ENCODE peak calls at places on chromosomes 1 and 21, in six cellular contexts. M, N, S, C, H and P are unnamed samples.

GRCh38 chr1:86971778-86972177 is 57.3 kb downstream of the HS2ST1 start:
- DNase-seq in M (no peak), N (no peak), S (no peak), C (no peak), H (no peak), P (no peak)

GRCh38 chr21:44713846-44714245 is 2.5 kb upstream of the TSPEAR start:
- DNase-seq in M (no peak), N (no peak), S (no peak), C (no peak), H (no peak), P (no peak)

GRCh38 chr1:207027221-207027777 is 5.3 kb downstream of the C1orf116 start:
- DNase-seq in M (peak; percentile 78), N (no peak), S (no peak), C (no peak), H (no peak), P (no peak)

GRCh38 chr1:39213511-39214002 is 9.1 kb downstream of the MACF1 start:
- DNase-seq in M (peak; percentile 89), N (peak; percentile 46), S (no peak), C (no peak), H (no peak), P (no peak)

GRCh38 chr1:170959385-170959784 is 24.1 kb downstream of the MROH9 start:
- DNase-seq in M (peak; percentile 38), N (no peak), S (no peak), C (no peak), H (no peak), P (no peak)

GRCh38 chr1:240491156-240491555 is 120.8 kb downstream of the GREM2 start:
- DNase-seq in M (peak; percentile 84), N (peak; percentile 13), S (no peak), C (no peak), H (no peak), P (no peak)

GRCh38 chr1:89546082-89546889 is 21.7 kb downstream of the LRRC8B start:
- DNase-seq in M (peak; percentile 79), N (peak; percentile 46), S (no peak), C (no peak), H (no peak), P (no peak)

GRCh38 chr1:87140831-87141540 is 187.7 kb upstream of the LMO4 start:
- DNase-seq in M (peak; percentile 61), N (no peak), S (no peak), C (no peak), H (no peak), P (no peak)

GRCh38 chr1:43822040-43822439 is 111.6 kb upstream of the ARTN start:
- DNase-seq in M (peak; percentile 97), N (peak; percentile 85), S (no peak), C (no peak), H (peak; percentile 23), P (no peak)

GRCh38 chr21:34116569-34116968 is 43.2 kb downstream of the MRPS6 start:
- DNase-seq in M (no peak), N (no peak), S (no peak), C (no peak), H (no peak), P (no peak)

GRCh38 chr1:206921772-206922265 is at the start of gene FCMR:
- DNase-seq in M (no peak), N (peak; percentile 66), S (no peak), C (peak; percentile 86), H (no peak), P (no peak)

GRCh38 chr1:3775498-3776230 is 3.1 kb downstream of the SMIM1 start:
- DNase-seq in M (peak; percentile 66), N (peak; percentile 84), S (peak; percentile 86), C (no peak), H (no peak), P (no peak)

GRCh38 chr1:47837866-47838561 is 159.2 kb downstream of the TRABD2B start:
- DNase-seq in M (no peak), N (no peak), S (peak; percentile 25), C (no peak), H (no peak), P (no peak)

GRCh38 chr1:30039354-30040080 is 683.9 kb downstream of the MATN1 start:
- DNase-seq in M (no peak), N (no peak), S (no peak), C (no peak), H (no peak), P (no peak)

GRCh38 chr1:14318830-14319229 is 279.7 kb upstream of the KAZN start:
- DNase-seq in M (no peak), N (no peak), S (no peak), C (no peak), H (no peak), P (no peak)

GRCh38 chr1:227920896-227921295 is 26.8 kb downstream of the WNT9A start:
- DNase-seq in M (no peak), N (no peak), S (no peak), C (no peak), H (no peak), P (no peak)

GRCh38 chr1:108320851-108321250 is 77.0 kb upstream of the NBPF4 start:
- DNase-seq in M (no peak), N (no peak), S (no peak), C (no peak), H (no peak), P (no peak)

GRCh38 chr1:185144233-185144632 is 12.5 kb downstream of the TRMT1L start:
- DNase-seq in M (peak; percentile 62), N (peak; percentile 13), S (no peak), C (no peak), H (no peak), P (no peak)

GRCh38 chr1:24955161-24955560 is 25.1 kb upstream of the RUNX3 start:
- DNase-seq in M (peak; percentile 83), N (peak; percentile 31), S (peak; percentile 32), C (no peak), H (no peak), P (peak; percentile 56)

GRCh38 chr1:151061012-151061401 is 810 bp downstream of the MLLT11 start:
- DNase-seq in M (peak; percentile 43), N (no peak), S (no peak), C (no peak), H (no peak), P (no peak)

GRCh38 chr21:41605934-41606285 is 98.0 kb upstream of the TMPRSS2 start:
- DNase-seq in M (no peak), N (no peak), S (no peak), C (no peak), H (no peak), P (no peak)

GRCh38 chr1:152047954-152048640 is 11.3 kb upstream of the S100A11 start:
- DNase-seq in M (peak; percentile 100), N (peak; percentile 99), S (peak; percentile 97), C (peak; percentile 96), H (peak; percentile 94), P (peak; percentile 84)

GRCh38 chr1:193417420-193417819 is 231.0 kb upstream of the B3GALT2 start:
- DNase-seq in M (peak; percentile 37), N (peak; percentile 34), S (no peak), C (no peak), H (no peak), P (no peak)

GRCh38 chr1:234136073-234136472 is 231.6 kb downstream of the SLC35F3 start:
- DNase-seq in M (no peak), N (no peak), S (no peak), C (no peak), H (no peak), P (no peak)

GRCh38 chr1:234132799-234133198 is 228.3 kb downstream of the SLC35F3 start:
- DNase-seq in M (no peak), N (no peak), S (no peak), C (no peak), H (no peak), P (no peak)

GRCh38 chr1:234135501-234135900 is 231.0 kb downstream of the SLC35F3 start:
- DNase-seq in M (no peak), N (no peak), S (no peak), C (no peak), H (no peak), P (no peak)

GRCh38 chr1:234139966-234140365 is 233.3 kb upstream of the COA6 start:
- DNase-seq in M (peak; percentile 97), N (peak; percentile 59), S (no peak), C (no peak), H (no peak), P (no peak)

DNA sequence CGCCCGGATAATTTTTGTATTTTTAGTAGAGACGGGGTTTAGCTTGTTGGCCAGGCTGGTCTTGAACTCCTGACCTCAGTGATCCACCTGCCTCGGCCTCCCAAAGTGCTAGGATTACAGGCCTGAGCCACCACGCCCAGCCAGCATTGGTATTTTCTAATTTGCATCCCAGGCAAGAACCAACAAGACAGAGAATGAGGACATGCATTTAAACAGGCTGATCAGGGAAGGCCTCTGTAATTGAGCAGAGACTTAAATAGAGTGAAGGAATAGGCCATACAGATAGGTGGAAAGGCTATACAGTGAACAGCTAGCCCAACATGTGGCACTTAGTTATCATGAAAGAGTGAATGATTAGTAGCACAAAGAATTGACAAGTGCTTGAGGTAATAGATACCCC is 230.4 kb downstream of the SLC35F3 start:
- DNase-seq in M (no peak), N (no peak), S (no peak), C (no peak), H (no peak), P (no peak)
- H3K9me3 ChIP-seq in M (no peaks in the 10 kb centered on the region), N (no peaks in the 10 kb centered on the region), S (no peaks in the 10 kb centered on the region), C (no peaks in the 10 kb centered on the region), H (no peaks in the 10 kb centered on the region), P (no peaks in the 10 kb centered on the region)

GRCh38 chr1:50861742-50862141 is 98.3 kb downstream of the FAF1 start:
- DNase-seq in M (no peak), N (no peak), S (no peak), C (no peak), H (no peak), P (no peak)

GRCh38 chr1:50858761-50859160 is 101.3 kb downstream of the FAF1 start:
- DNase-seq in M (peak; percentile 15), N (no peak), S (no peak), C (no peak), H (no peak), P (no peak)

GRCh38 chr1:50860256-50860655 is 99.8 kb downstream of the FAF1 start:
- DNase-seq in M (no peak), N (no peak), S (no peak), C (no peak), H (no peak), P (no peak)

GRCh38 chr1:50859657-50860056 is 100.4 kb downstream of the FAF1 start:
- DNase-seq in M (no peak), N (no peak), S (no peak), C (no peak), H (no peak), P (no peak)

DNA sequence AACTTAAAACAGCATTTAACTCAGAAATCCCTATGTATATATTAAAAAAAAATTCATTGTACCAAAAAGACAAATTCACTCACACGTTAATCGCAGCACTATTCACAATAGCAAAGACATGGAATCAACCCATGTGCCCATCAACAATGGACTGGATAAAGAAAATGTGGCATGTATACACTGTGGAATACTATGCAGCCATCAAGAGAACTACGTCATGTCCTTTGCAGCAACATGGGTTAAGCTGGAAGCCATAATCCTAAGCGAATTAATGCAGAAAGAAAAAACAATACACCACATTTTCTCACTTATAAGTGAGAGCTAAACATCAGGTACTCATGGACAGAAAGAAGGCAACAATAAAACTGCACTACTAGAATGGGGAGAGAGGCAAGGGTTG is 99.4 kb downstream of the FAF1 start:
- DNase-seq in M (no peak), N (no peak), S (no peak), C (no peak), H (no peak), P (no peak)
- TF ChIP-seq CTCF in M (no peak), N (no peak), S (no peak), C (no peak), H (no peak), P (no peak)

GRCh38 chr1:248065604-248066003 is 19.0 kb downstream of the OR2L3 start:
- DNase-seq in M (no peak), N (no peak), S (no peak), C (no peak), H (no peak), P (no peak)
- H3K9me3 ChIP-seq in M (no peaks in the 10 kb centered on the region), N (no peaks in the 10 kb centered on the region), S (peaks cover 23% of the 10 kb centered on the region), C (no peaks in the 10 kb centered on the region), H (no peaks in the 10 kb centered on the region), P (no peaks in the 10 kb centered on the region)

GRCh38 chr1:17725084-17725718 is 29.9 kb upstream of the ACTL8 start:
- DNase-seq in M (no peak), N (no peak), S (no peak), C (no peak), H (no peak), P (no peak)
- TF ChIP-seq CTCF in M (no peak), N (no peak), S (no peak), C (no peak), H (no peak), P (no peak)